ENCODE peak calls at places on chromosomes 7 and 10, in nine cellular contexts. One of them, this sample, is unnamed.

GRCh38 chr10:112955736-112956421 is 5.8 kb downstream of the TCF7L2 start:
- DNase-seq in activated CD8-positive, alpha-beta memory T cell treated with anti-CD3 and anti-CD28 coated beads for 24 hours: no peak
- DNase-seq in H4: peak; percentile 72
- DNase-seq in SW480: peak; percentile 22
- DNase-seq in thoracic aorta: no peak
- DNase-seq in B cell: no peak
- DNase-seq in NCI-H1092: no peak
- DNase-seq in activated CD4-positive, alpha-beta T cell treated with anti-CD3 and anti-CD28 coated beads, Interleukin-2, amount 50 U/mL, for 24 hours: no peak
- DNase-seq in substantia nigra: no peak
- DNase-seq in this sample: peak; percentile 87

GRCh38 chr7:151717415-151717814 is 159.5 kb downstream of the PRKAG2 start:
- DNase-seq in activated CD8-positive, alpha-beta memory T cell treated with anti-CD3 and anti-CD28 coated beads for 24 hours: no peak
- DNase-seq in H4: no peak
- DNase-seq in SW480: no peak
- DNase-seq in thoracic aorta: no peak
- DNase-seq in B cell: no peak
- DNase-seq in NCI-H1092: no peak
- DNase-seq in activated CD4-positive, alpha-beta T cell treated with anti-CD3 and anti-CD28 coated beads, Interleukin-2, amount 50 U/mL, for 24 hours: no peak
- DNase-seq in substantia nigra: no peak
- DNase-seq in this sample: no peak

GRCh38 chr7:38740041-38740440 is 108.9 kb upstream of the AMPH start:
- DNase-seq in activated CD8-positive, alpha-beta memory T cell treated with anti-CD3 and anti-CD28 coated beads for 24 hours: no peak
- DNase-seq in H4: no peak
- DNase-seq in SW480: no peak
- DNase-seq in thoracic aorta: no peak
- DNase-seq in B cell: no peak
- DNase-seq in NCI-H1092: no peak
- DNase-seq in activated CD4-positive, alpha-beta T cell treated with anti-CD3 and anti-CD28 coated beads, Interleukin-2, amount 50 U/mL, for 24 hours: no peak
- DNase-seq in substantia nigra: no peak
- DNase-seq in this sample: no peak

GRCh38 chr10:91909178-91909677 is at the start of gene FGFBP3:
- DNase-seq in activated CD8-positive, alpha-beta memory T cell treated with anti-CD3 and anti-CD28 coated beads for 24 hours: peak; percentile 65
- DNase-seq in H4: peak; percentile 13
- DNase-seq in SW480: peak; percentile 72
- DNase-seq in thoracic aorta: no peak
- DNase-seq in B cell: peak; percentile 22
- DNase-seq in NCI-H1092: peak; percentile 37
- DNase-seq in activated CD4-positive, alpha-beta T cell treated with anti-CD3 and anti-CD28 coated beads, Interleukin-2, amount 50 U/mL, for 24 hours: no peak
- DNase-seq in substantia nigra: no peak
- DNase-seq in this sample: peak; percentile 35

GRCh38 chr10:94194256-94194655 is 168.5 kb downstream of the NOC3L start:
- DNase-seq in activated CD8-positive, alpha-beta memory T cell treated with anti-CD3 and anti-CD28 coated beads for 24 hours: no peak
- DNase-seq in H4: peak; percentile 20
- DNase-seq in SW480: peak; percentile 23
- DNase-seq in thoracic aorta: no peak
- DNase-seq in B cell: no peak
- DNase-seq in NCI-H1092: no peak
- DNase-seq in activated CD4-positive, alpha-beta T cell treated with anti-CD3 and anti-CD28 coated beads, Interleukin-2, amount 50 U/mL, for 24 hours: no peak
- DNase-seq in substantia nigra: no peak
- DNase-seq in this sample: peak; percentile 79

GRCh38 chr7:17651926-17652385 is 288.3 kb downstream of the SNX13 start:
- DNase-seq in activated CD8-positive, alpha-beta memory T cell treated with anti-CD3 and anti-CD28 coated beads for 24 hours: no peak
- DNase-seq in H4: peak; percentile 88
- DNase-seq in SW480: no peak
- DNase-seq in thoracic aorta: no peak
- DNase-seq in B cell: no peak
- DNase-seq in NCI-H1092: no peak
- DNase-seq in activated CD4-positive, alpha-beta T cell treated with anti-CD3 and anti-CD28 coated beads, Interleukin-2, amount 50 U/mL, for 24 hours: no peak
- DNase-seq in substantia nigra: no peak
- DNase-seq in this sample: peak; percentile 60

GRCh38 chr7:22559829-22560489 is 60.0 kb upstream of the STEAP1B start:
- DNase-seq in activated CD8-positive, alpha-beta memory T cell treated with anti-CD3 and anti-CD28 coated beads for 24 hours: peak; percentile 74
- DNase-seq in H4: peak; percentile 93
- DNase-seq in SW480: peak; percentile 84
- DNase-seq in thoracic aorta: peak; percentile 35
- DNase-seq in B cell: peak; percentile 70
- DNase-seq in NCI-H1092: peak; percentile 74
- DNase-seq in activated CD4-positive, alpha-beta T cell treated with anti-CD3 and anti-CD28 coated beads, Interleukin-2, amount 50 U/mL, for 24 hours: peak; percentile 23
- DNase-seq in substantia nigra: peak; percentile 35
- DNase-seq in this sample: peak; percentile 79

GRCh38 chr7:112199672-112200071 is 6.5 kb downstream of the DOCK4 start:
- DNase-seq in activated CD8-positive, alpha-beta memory T cell treated with anti-CD3 and anti-CD28 coated beads for 24 hours: no peak
- DNase-seq in H4: no peak
- DNase-seq in SW480: no peak
- DNase-seq in thoracic aorta: no peak
- DNase-seq in B cell: no peak
- DNase-seq in NCI-H1092: no peak
- DNase-seq in activated CD4-positive, alpha-beta T cell treated with anti-CD3 and anti-CD28 coated beads, Interleukin-2, amount 50 U/mL, for 24 hours: no peak
- DNase-seq in substantia nigra: no peak
- DNase-seq in this sample: no peak

GRCh38 chr10:71355886-71356285 is 36.8 kb downstream of the SLC29A3 start:
- DNase-seq in activated CD8-positive, alpha-beta memory T cell treated with anti-CD3 and anti-CD28 coated beads for 24 hours: no peak
- DNase-seq in H4: no peak
- DNase-seq in SW480: no peak
- DNase-seq in thoracic aorta: no peak
- DNase-seq in B cell: no peak
- DNase-seq in NCI-H1092: no peak
- DNase-seq in activated CD4-positive, alpha-beta T cell treated with anti-CD3 and anti-CD28 coated beads, Interleukin-2, amount 50 U/mL, for 24 hours: no peak
- DNase-seq in substantia nigra: no peak
- DNase-seq in this sample: no peak

This sample was measured in A172.